ENCODE peak calls at places on chromosome 17, in seven cellular contexts. Z is spleen, P is GM12892, H is GM12878, R is HL-60, S is breast epithelium, O is Panc1. L is an unnamed sample.

GRCh38 chr17:55434721-55435120 is 13.1 kb upstream of the MMD start:
- DNase-seq in Z (no peak), R (no peak), O (no peak), S (no peak), P (no peak), H (no peak), L (no peak)

GRCh38 chr17:74840989-74841666 is 18.6 kb downstream of the GRIN2C start:
- DNase-seq in R (peak), S (no peak), Z (no peak), H (no peak), O (no peak), P (no peak), L (no peak)

GRCh38 chr17:59331929-59332889 is 754 bp downstream of the YPEL2 start:
- DNase-seq in H (no peak), Z (peak), P (peak), S (no peak), R (no peak), O (no peak), L (no peak)

GRCh38 chr17:57255776-57256681 is at the start of gene MSI2:
- DNase-seq in P (peak), S (peak), H (peak), Z (peak), R (peak), O (no peak), L (peak)

GRCh38 chr17:63927464-63928171 is 4.5 kb downstream of the CD79B start:
- DNase-seq in P (no peak), Z (peak), O (no peak), S (no peak), R (no peak), H (no peak), L (no peak)

GRCh38 chr17:61411114-61411943 is 11.7 kb downstream of the TBX2 start:
- DNase-seq in R (no peak), H (no peak), Z (peak), S (peak), O (no peak), P (peak), L (no peak)

GRCh38 chr17:19508327-19508867 is 25.3 kb upstream of the SLC47A1 start:
- DNase-seq in Z (peak), P (no peak), S (no peak), H (no peak), R (no peak), O (no peak), L (no peak)

GRCh38 chr17:15261818-15262290 is 3.3 kb downstream of the PMP22 start:
- DNase-seq in P (no peak), H (no peak), R (no peak), S (no peak), Z (no peak), O (no peak), L (no peak)

GRCh38 chr17:21285164-21286065 is 904 bp downstream of the MAP2K3 start:
- DNase-seq in R (no peak), O (no peak), Z (no peak), S (no peak), H (no peak), P (no peak), L (no peak)

GRCh38 chr17:673200-673681 is 41.4 kb downstream of the VPS53 start:
- DNase-seq in H (no peak), R (no peak), O (no peak), Z (no peak), P (no peak), S (no peak), L (no peak)

GRCh38 chr17:57009737-57010445 is 32.0 kb downstream of the SCPEP1 start:
- DNase-seq in R (no peak), S (no peak), Z (peak), P (no peak), O (peak), H (peak), L (no peak)

GRCh38 chr17:40442392-40443195 is 656 bp upstream of the IGFBP4 start:
- DNase-seq in Z (peak), S (no peak), O (no peak), P (no peak), H (no peak), R (no peak), L (no peak)

GRCh38 chr17:42101513-42102292 is 3.4 kb upstream of the ZNF385C start:
- DNase-seq in R (peak), S (no peak), Z (peak), O (no peak), P (peak), H (no peak), L (no peak)

GRCh38 chr17:72432143-72432604 is 311.4 kb downstream of the SOX9 start:
- DNase-seq in H (no peak), P (no peak), R (no peak), S (no peak), O (no peak), Z (no peak), L (no peak)

GRCh38 chr17:38434178-38434665 is 6.0 kb downstream of the ARHGAP23 start:
- DNase-seq in O (no peak), Z (no peak), S (no peak), H (no peak), P (no peak), R (no peak), L (no peak)

GRCh38 chr17:60601443-60602384 is 1.7 kb downstream of the PPM1D start:
- DNase-seq in R (peak), O (no peak), H (peak), Z (no peak), P (no peak), S (no peak), L (no peak)

GRCh38 chr17:28675485-28675884 is 13.5 kb downstream of the SUPT6H start:
- DNase-seq in S (no peak), R (no peak), O (no peak), H (no peak), P (no peak), Z (no peak), L (no peak)

GRCh38 chr17:9446528-9446927 is 129.1 kb downstream of the STX8 start:
- DNase-seq in S (no peak), O (no peak), H (no peak), Z (no peak), R (no peak), P (no peak), L (no peak)

GRCh38 chr17:21679256-21680146 is 12.8 kb upstream of the KCNJ18 start:
- DNase-seq in S (peak), H (no peak), R (no peak), O (no peak), Z (peak), P (no peak), L (no peak)

GRCh38 chr17:80045703-80046102 is 9.3 kb downstream of the CCDC40 start:
- DNase-seq in Z (no peak), O (no peak), H (no peak), S (no peak), P (no peak), R (no peak), L (no peak)

GRCh38 chr17:14092808-14093207 is 23.5 kb downstream of the COX10 start:
- DNase-seq in Z (no peak), O (no peak), H (no peak), S (no peak), P (no peak), R (no peak), L (no peak)

GRCh38 chr17:30316736-30317135 is 17.1 kb downstream of the TMIGD1 start:
- DNase-seq in O (no peak), R (peak), Z (no peak), H (no peak), S (no peak), P (no peak), L (no peak)

DNA sequence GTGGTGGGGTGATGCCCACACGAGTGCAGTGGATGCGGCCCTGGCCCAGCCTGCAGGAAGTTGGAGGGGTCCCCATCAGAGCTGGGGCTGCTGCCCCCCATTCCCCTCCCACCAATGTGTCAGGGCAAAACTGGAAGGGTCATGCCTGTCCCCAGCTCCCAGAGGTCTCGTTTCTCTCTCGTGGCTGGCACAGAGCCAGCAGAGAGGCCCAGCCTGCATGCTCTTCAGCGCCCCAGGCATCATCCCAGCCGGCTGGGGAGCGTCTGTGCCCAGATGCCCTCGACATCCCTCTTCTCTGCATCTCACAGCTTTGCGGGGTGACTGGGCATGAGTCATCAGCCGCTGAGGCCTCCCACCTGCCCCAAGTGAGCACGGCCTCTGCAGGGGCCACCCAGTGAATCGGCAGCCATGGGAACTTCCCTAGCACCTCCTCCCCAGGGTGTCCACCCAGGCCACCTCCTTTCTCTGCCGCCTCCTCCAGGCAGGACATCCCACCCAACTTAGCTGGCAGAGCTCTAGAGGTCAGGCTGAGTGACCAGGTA is 9.8 kb upstream of the CSNK1D start:
- DNase-seq in O (no peak), P (no peak), Z (no peak), S (no peak), R (peak), H (no peak), L (no peak)
- TF ChIP-seq POLR2AphosphoS5 in O (no peak), P (no peak), Z (no peak), S (no peak), R (peak), H (no peak), L (no peak)

GRCh38 chr17:81479672-81480071 is 32.9 kb downstream of the ACTG1 start:
- DNase-seq in Z (no peak), O (no peak), H (no peak), P (no peak), R (no peak), S (no peak), L (no peak)
- TF ChIP-seq POLR2AphosphoS5 in Z (no peak), O (no peak), H (no peak), P (no peak), R (no peak), S (no peak), L (no peak)

GRCh38 chr17:2749784-2750181 is 331 bp upstream of the CCDC92B start:
- DNase-seq in O (no peak), H (peak), R (peak), S (peak), Z (peak), P (peak), L (no peak)
- TF ChIP-seq POLR2AphosphoS5 in O (no peak), H (no peak), R (no peak), S (no peak), Z (peak), P (no peak), L (no peak)

DNA sequence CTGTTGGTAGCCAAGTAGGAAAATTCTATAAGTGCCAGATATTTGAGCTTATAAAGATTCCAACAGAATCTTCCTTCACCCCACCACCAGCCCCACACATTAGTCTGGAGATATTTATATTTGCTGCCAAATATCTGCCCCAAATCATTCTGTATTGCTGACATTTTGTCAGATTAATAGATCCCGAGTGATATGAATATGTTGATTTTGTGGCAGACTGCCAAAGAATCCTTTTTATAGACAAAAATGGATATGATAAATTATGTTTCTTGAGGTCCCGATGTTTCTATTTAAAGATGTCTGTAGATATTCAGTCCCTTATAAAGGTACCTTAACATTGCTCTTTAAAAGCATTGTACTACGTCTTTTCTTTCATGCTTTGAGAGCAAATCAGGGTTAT is 162.2 kb upstream of the KCNJ16 start:
- DNase-seq in H (no peak), O (no peak), S (no peak), P (no peak), Z (no peak), R (no peak), L (no peak)
- TF ChIP-seq POLR2AphosphoS5 in H (no peak), O (no peak), S (no peak), P (no peak), Z (no peak), R (no peak), L (no peak)